ENCODE peak calls at places on chromosomes 6 and 20, in four cellular contexts. One of them, this sample, is unnamed.

GRCh38 chr6:125296461-125296860 is 5.3 kb downstream of the HDDC2 start:
- DNase-seq in K562: no peak
- DNase-seq in HCT116: no peak
- DNase-seq in HepG2: no peak
- DNase-seq in this sample: no peak

GRCh38 chr6:44272999-44273566 is 2.8 kb downstream of the TMEM151B start:
- DNase-seq in K562: no peak
- DNase-seq in HepG2: no peak
- DNase-seq in HCT116: no peak
- DNase-seq in this sample: no peak

GRCh38 chr6:29777319-29777718 is 50.3 kb upstream of the HLA-G start:
- DNase-seq in HCT116: no peak
- DNase-seq in HepG2: no peak
- DNase-seq in K562: no peak
- DNase-seq in this sample: no peak

GRCh38 chr6:82144007-82144851 is 103.3 kb downstream of the IBTK start:
- DNase-seq in HepG2: peak
- DNase-seq in K562: peak
- DNase-seq in HCT116: peak
- DNase-seq in this sample: peak

GRCh38 chr6:27517928-27518787 is 45.3 kb upstream of the ZNF184 start:
- DNase-seq in K562: peak
- DNase-seq in HCT116: no peak
- DNase-seq in HepG2: no peak
- DNase-seq in this sample: no peak

GRCh38 chr6:56875961-56876360 is 78.9 kb upstream of the BEND6 start:
- DNase-seq in K562: no peak
- DNase-seq in HCT116: no peak
- DNase-seq in HepG2: peak
- DNase-seq in this sample: no peak

GRCh38 chr6:56314683-56315523 is 67.5 kb upstream of the COL21A1 start:
- DNase-seq in HCT116: peak
- DNase-seq in K562: peak
- DNase-seq in HepG2: peak
- DNase-seq in this sample: peak

GRCh38 chr6:42864602-42865001 is 14.8 kb upstream of the RPL7L1 start:
- DNase-seq in HCT116: no peak
- DNase-seq in HepG2: no peak
- DNase-seq in K562: no peak
- DNase-seq in this sample: no peak

GRCh38 chr6:5151955-5152401 is 66.8 kb downstream of the PPP1R3G start:
- DNase-seq in HepG2: no peak
- DNase-seq in K562: no peak
- DNase-seq in HCT116: no peak
- DNase-seq in this sample: no peak

GRCh38 chr6:116410945-116411623 is 40.3 kb downstream of the DSE start:
- DNase-seq in K562: no peak
- DNase-seq in HCT116: no peak
- DNase-seq in HepG2: no peak
- DNase-seq in this sample: no peak

GRCh38 chr20:17622086-17622850 is 52.4 kb downstream of the DSTN start:
- DNase-seq in HepG2: no peak
- DNase-seq in HCT116: no peak
- DNase-seq in K562: no peak
- DNase-seq in this sample: no peak

GRCh38 chr6:19892250-19892649 is 55.1 kb downstream of the ID4 start:
- DNase-seq in K562: no peak
- DNase-seq in HCT116: peak
- DNase-seq in HepG2: no peak
- DNase-seq in this sample: no peak

GRCh38 chr6:96909826-96910225 is 12.1 kb upstream of the NDUFAF4 start:
- DNase-seq in HCT116: no peak
- DNase-seq in HepG2: no peak
- DNase-seq in K562: no peak
- DNase-seq in this sample: no peak

GRCh38 chr20:50586531-50587232 is 76.5 kb downstream of the PTPN1 start:
- DNase-seq in HCT116: no peak
- DNase-seq in HepG2: no peak
- DNase-seq in K562: no peak
- DNase-seq in this sample: no peak

GRCh38 chr6:73024598-73024997 is 200.7 kb downstream of the KHDC1L start:
- DNase-seq in HepG2: no peak
- DNase-seq in HCT116: no peak
- DNase-seq in K562: no peak
- DNase-seq in this sample: no peak

GRCh38 chr6:161890133-161890833 is 616.4 kb upstream of the AGPAT4 start:
- DNase-seq in HepG2: no peak
- DNase-seq in HCT116: no peak
- DNase-seq in K562: no peak
- DNase-seq in this sample: no peak

GRCh38 chr6:82067021-82067420 is 180.5 kb downstream of the IBTK start:
- DNase-seq in HCT116: no peak
- DNase-seq in HepG2: no peak
- DNase-seq in K562: no peak
- DNase-seq in this sample: no peak

GRCh38 chr6:26305097-26305841 is 59.7 kb upstream of the BTN3A2 start:
- DNase-seq in HCT116: peak
- DNase-seq in HepG2: peak
- DNase-seq in K562: peak
- DNase-seq in this sample: no peak

GRCh38 chr20:17498181-17498580 is 33.0 kb downstream of the BFSP1 start:
- DNase-seq in K562: no peak
- DNase-seq in HCT116: no peak
- DNase-seq in HepG2: no peak
- DNase-seq in this sample: no peak

GRCh38 chr20:39394461-39394860 is 432.3 kb downstream of the DHX35 start:
- DNase-seq in K562: no peak
- DNase-seq in HCT116: no peak
- DNase-seq in HepG2: no peak
- DNase-seq in this sample: no peak

GRCh38 chr20:64113796-64114355 is 6.5 kb upstream of the NPBWR2 start:
- DNase-seq in K562: no peak
- DNase-seq in HepG2: no peak
- DNase-seq in HCT116: no peak
- DNase-seq in this sample: no peak

GRCh38 chr6:148273962-148274752 is 68.5 kb upstream of the SASH1 start:
- DNase-seq in HCT116: no peak
- DNase-seq in HepG2: no peak
- DNase-seq in K562: no peak
- DNase-seq in this sample: no peak

GRCh38 chr6:49849121-49849907 is 17.0 kb downstream of the CRISP1 start:
- DNase-seq in K562: peak
- DNase-seq in HepG2: peak
- DNase-seq in HCT116: peak
- DNase-seq in this sample: peak

GRCh38 chr6:18528084-18528743 is 141.1 kb downstream of the RNF144B start:
- DNase-seq in K562: no peak
- DNase-seq in HCT116: no peak
- DNase-seq in HepG2: no peak
- DNase-seq in this sample: no peak

GRCh38 chr6:25953733-25954132 is 8.9 kb upstream of the TRIM38 start:
- DNase-seq in K562: no peak
- DNase-seq in HCT116: no peak
- DNase-seq in HepG2: no peak
- DNase-seq in this sample: no peak

GRCh38 chr20:43196243-43196642 is 6.5 kb upstream of the PTPRT start:
- DNase-seq in HepG2: no peak
- DNase-seq in HCT116: no peak
- DNase-seq in K562: no peak
- DNase-seq in this sample: no peak

GRCh38 chr6:131755597-131755996 is 44.8 kb upstream of the CTAGE9 start:
- DNase-seq in K562: no peak
- DNase-seq in HCT116: no peak
- DNase-seq in HepG2: peak
- DNase-seq in this sample: peak

GRCh38 chr6:54053893-54054391 is 57.3 kb upstream of the MLIP start:
- DNase-seq in HCT116: peak
- DNase-seq in K562: no peak
- DNase-seq in HepG2: no peak
- DNase-seq in this sample: peak
- TF ChIP-seq POLR2AphosphoS5 in HCT116: no peak
- TF ChIP-seq POLR2AphosphoS5 in K562: no peak
- TF ChIP-seq POLR2AphosphoS5 in HepG2: no peak
- TF ChIP-seq POLR2AphosphoS5 in this sample: no peak

DNA sequence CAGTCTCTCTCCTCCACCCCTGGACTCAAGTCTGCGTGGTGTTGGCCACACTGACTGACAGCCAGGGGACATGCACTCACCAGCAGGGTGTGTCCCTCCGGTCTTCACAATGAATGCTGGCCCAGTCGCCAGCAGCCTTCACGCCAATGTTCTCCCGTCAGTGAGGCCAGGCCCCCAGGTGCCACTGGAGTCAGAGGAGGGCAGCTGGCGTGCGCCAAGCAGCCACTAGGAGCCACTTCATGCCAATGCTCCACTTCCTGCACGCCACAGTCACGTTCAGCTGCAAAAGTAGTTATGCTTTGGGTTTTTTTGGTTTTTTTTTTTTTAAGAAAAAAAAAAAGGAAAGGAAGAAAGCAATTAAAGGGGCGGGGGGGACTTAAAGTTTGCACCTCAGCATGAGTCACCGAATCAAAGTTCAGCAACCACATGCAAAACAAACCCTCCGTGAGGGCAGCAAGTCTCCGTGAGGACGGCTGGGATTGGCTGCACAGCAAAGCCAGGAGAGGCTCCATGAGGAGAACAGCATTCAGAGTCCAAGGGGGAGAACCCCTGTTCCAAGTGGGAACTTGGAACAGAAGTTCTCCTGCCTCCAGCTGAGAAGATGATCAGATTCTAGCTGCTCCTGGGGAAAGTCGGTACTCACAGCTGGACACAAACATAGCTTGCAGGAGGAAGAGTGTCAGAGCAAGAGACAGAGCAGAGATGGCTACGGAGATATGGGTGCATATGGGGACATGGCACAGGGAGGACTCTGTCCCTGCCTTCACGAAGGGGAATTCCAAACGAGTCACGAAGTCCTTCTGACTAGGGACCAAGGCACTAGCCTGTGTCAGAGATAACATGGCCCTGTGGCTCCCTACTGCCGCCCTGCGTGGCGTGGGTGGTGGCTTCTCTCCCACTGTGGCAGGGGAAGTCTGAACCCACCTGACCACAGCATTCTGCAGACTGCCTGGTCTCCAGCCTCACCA is at the start of gene ZC3H12D:
- DNase-seq in HepG2: peak
- DNase-seq in K562: peak
- DNase-seq in HCT116: peak
- DNase-seq in this sample: no peak
- H3K4me3 ChIP-seq in HepG2: peak
- H3K4me3 ChIP-seq in K562: no peak
- H3K4me3 ChIP-seq in HCT116: peak
- H3K4me3 ChIP-seq in this sample: no peak

GRCh38 chr6:153214439-153214838 is 83.4 kb upstream of the RGS17 start:
- DNase-seq in K562: no peak
- DNase-seq in HCT116: no peak
- DNase-seq in HepG2: no peak
- DNase-seq in this sample: no peak
- TF ChIP-seq TCF7L2 in K562: no peak
- TF ChIP-seq TCF7L2 in HCT116: no peak
- TF ChIP-seq TCF7L2 in HepG2: no peak
- TF ChIP-seq TCF7L2 in this sample: no peak

GRCh38 chr20:46022411-46023147 is 6.4 kb upstream of the SLC12A5 start:
- DNase-seq in K562: peak
- DNase-seq in HepG2: peak
- DNase-seq in HCT116: no peak
- DNase-seq in this sample: no peak
- TF ChIP-seq POLR2AphosphoS5 in K562: no peak
- TF ChIP-seq POLR2AphosphoS5 in HepG2: no peak
- TF ChIP-seq POLR2AphosphoS5 in HCT116: no peak
- TF ChIP-seq POLR2AphosphoS5 in this sample: no peak

DNA sequence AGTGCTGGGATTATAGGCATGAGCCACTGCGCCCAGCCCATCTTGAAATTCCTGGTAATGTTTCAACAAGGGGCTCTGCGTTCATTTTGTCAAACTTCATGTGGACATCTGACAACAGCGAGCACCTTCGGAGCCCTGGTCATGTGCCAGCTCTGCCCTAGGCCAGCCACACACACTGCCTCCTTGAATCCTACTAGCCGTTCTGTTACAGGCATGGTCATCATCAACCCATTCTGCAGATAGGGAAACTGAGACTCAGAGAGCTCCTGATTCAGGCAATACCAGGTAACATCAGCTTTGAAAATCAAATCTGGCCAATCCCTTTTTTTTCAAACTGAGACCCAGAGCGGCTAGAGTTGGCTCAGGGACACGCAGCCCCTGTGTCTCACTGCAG is 41.3 kb downstream of the RBM38 start:
- DNase-seq in HCT116: no peak
- DNase-seq in K562: no peak
- DNase-seq in HepG2: no peak
- DNase-seq in this sample: no peak
- H3K4me3 ChIP-seq in HCT116: no peak
- H3K4me3 ChIP-seq in K562: no peak
- H3K4me3 ChIP-seq in HepG2: no peak
- H3K4me3 ChIP-seq in this sample: no peak

DNA sequence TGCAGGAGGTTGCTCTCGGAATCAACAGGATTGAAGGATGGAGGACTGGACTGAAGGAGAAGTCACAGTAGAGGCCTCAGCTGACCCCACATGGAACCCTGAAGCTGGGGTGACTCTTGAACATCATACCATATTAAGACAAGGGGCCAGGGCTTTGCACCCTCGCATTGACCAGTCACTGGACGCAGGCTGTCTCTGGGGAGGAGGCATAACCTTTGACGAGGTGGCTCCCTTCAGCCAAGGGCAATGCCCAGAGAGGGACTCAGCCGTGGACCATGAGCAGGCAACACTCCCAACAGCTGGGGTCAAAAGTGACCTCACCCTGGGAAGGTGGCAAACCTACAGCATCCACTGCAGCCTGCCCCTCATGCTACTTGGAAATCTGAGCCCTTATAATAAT is 21.7 kb downstream of the PACSIN1 start:
- DNase-seq in HCT116: no peak
- DNase-seq in K562: no peak
- DNase-seq in HepG2: no peak
- DNase-seq in this sample: no peak
- TF ChIP-seq TCF7L2 in HCT116: no peak
- TF ChIP-seq TCF7L2 in K562: no peak
- TF ChIP-seq TCF7L2 in HepG2: no peak
- TF ChIP-seq TCF7L2 in this sample: no peak

DNA sequence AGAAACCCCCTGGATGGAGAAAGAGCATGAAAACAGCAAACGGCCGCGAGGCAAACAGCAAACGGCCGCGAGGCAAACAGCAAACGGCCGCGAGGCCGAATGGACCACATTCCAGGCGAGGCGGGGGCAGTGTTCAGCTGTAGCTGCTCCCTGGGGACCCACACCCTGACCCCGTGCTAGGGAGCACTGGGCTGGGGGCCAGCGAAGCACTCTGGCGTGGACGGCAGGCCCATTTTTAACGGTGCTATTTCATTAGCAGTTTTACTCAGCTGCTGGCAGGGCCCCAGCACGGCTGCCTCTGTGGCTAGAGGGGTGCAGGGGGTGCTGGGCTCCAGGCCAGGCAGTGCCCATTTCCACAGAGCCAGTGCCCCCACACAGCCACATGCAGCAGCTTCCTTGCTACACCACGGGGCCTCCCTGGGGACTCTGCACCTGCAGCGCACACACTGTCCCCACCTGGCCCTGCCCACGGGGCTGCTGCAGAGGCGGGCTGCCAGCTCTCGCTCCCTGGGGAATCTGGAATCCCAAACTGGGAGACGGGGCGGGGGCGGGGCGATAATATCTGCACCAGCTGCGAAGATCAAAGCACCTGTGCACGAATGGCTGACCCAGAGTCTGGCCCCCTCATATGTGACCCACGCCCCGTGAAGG is 35.6 kb upstream of the SLCO4A1 start:
- DNase-seq in K562: no peak
- DNase-seq in HCT116: no peak
- DNase-seq in HepG2: no peak
- DNase-seq in this sample: no peak
- TF ChIP-seq POLR2AphosphoS5 in K562: no peak
- TF ChIP-seq POLR2AphosphoS5 in HCT116: no peak
- TF ChIP-seq POLR2AphosphoS5 in HepG2: no peak
- TF ChIP-seq POLR2AphosphoS5 in this sample: peak